ENCODE peak calls at places on chromosomes 2 and 18, in five cellular contexts. I is cardiac muscle cell, T is transverse colon, D is endodermal cell, S is heart left ventricle. Q is an unnamed sample.

GRCh38 chr18:13558132-13558531 is 168.2 kb downstream of the FAM210A start:
- DNase-seq in D (peak), S (peak), T (no peak), I (peak), Q (peak)

GRCh38 chr2:150409196-150409595 is 78.3 kb downstream of the RND3 start:
- DNase-seq in D (no peak), S (no peak), I (no peak), T (no peak), Q (no peak)

GRCh38 chr18:55327454-55327853 is 260.5 kb downstream of the TCF4 start:
- DNase-seq in I (no peak), D (no peak), S (no peak), T (no peak), Q (no peak)

GRCh38 chr2:156670104-156670503 is 233.9 kb downstream of the GPD2 start:
- DNase-seq in D (no peak), T (no peak), I (no peak), S (no peak), Q (no peak)

GRCh38 chr18:8952796-8953760 is 149.4 kb upstream of the NDUFV2 start:
- DNase-seq in D (no peak), I (no peak), S (no peak), T (no peak), Q (no peak)

GRCh38 chr18:58896734-58897508 is 32.2 kb downstream of the ZNF532 start:
- DNase-seq in D (no peak), S (no peak), T (no peak), I (no peak), Q (no peak)

GRCh38 chr2:39728941-39729351 is 50.1 kb downstream of the THUMPD2 start:
- DNase-seq in S (peak), D (peak), T (peak), I (peak), Q (peak)

GRCh38 chr2:102357975-102358374 is 2.4 kb downstream of the IL18R1 start:
- DNase-seq in T (no peak), S (no peak), D (no peak), I (no peak), Q (no peak)

GRCh38 chr18:46167971-46168370 is 63.8 kb downstream of the HAUS1 start:
- DNase-seq in T (peak), I (no peak), S (no peak), D (peak), Q (no peak)

GRCh38 chr2:138373993-138374408 is 127.6 kb upstream of the SPOPL start:
- DNase-seq in D (no peak), S (no peak), I (peak), T (no peak), Q (no peak)

GRCh38 chr2:240458044-240458899 is 22.8 kb downstream of the GPC1 start:
- DNase-seq in I (no peak), S (peak), T (no peak), D (no peak), Q (peak)

GRCh38 chr2:219308142-219309093 is 783 bp downstream of the PTPRN start:
- DNase-seq in T (peak), D (peak), I (peak), S (peak), Q (peak)

GRCh38 chr2:109049022-109049421 is 60.0 kb upstream of the EDAR start:
- DNase-seq in I (no peak), T (no peak), S (no peak), D (no peak), Q (no peak)

GRCh38 chr2:3605013-3605961 is 10.4 kb downstream of the COLEC11 start:
- DNase-seq in S (peak), I (no peak), D (no peak), T (no peak), Q (no peak)

GRCh38 chr2:128789776-128790455 is 471.2 kb upstream of the HS6ST1 start:
- DNase-seq in S (no peak), T (no peak), I (no peak), D (peak), Q (no peak)

GRCh38 chr2:12202301-12202700 is 455.9 kb downstream of the LPIN1 start:
- DNase-seq in D (no peak), I (no peak), T (no peak), S (no peak), Q (no peak)

GRCh38 chr2:185667452-185667851 is 71.2 kb upstream of the FSIP2 start:
- DNase-seq in S (no peak), I (no peak), T (no peak), D (no peak), Q (no peak)

GRCh38 chr2:156087875-156088274 is 244.6 kb downstream of the NR4A2 start:
- DNase-seq in S (no peak), T (no peak), D (no peak), I (no peak), Q (no peak)

GRCh38 chr2:200335657-200336056 is 29.2 kb downstream of the SPATS2L start:
- DNase-seq in I (no peak), D (no peak), T (no peak), S (no peak), Q (no peak)

GRCh38 chr2:190627881-190628412 is 20.9 kb upstream of the NAB1 start:
- DNase-seq in S (peak), T (peak), I (no peak), D (no peak), Q (peak)

GRCh38 chr2:15729709-15730544 is 138.3 kb downstream of the DDX1 start:
- DNase-seq in D (peak), I (no peak), S (no peak), T (no peak), Q (no peak)

GRCh38 chr2:112268547-112268946 is 6.8 kb upstream of the ZC3H6 start:
- DNase-seq in D (no peak), T (no peak), I (no peak), S (no peak), Q (no peak)

GRCh38 chr2:177143444-177143843 is 69.2 kb upstream of the HNRNPA3 start:
- DNase-seq in S (no peak), T (no peak), D (no peak), I (no peak), Q (no peak)

GRCh38 chr18:58544616-58545337 is 84.1 kb downstream of the ALPK2 start:
- DNase-seq in S (no peak), D (no peak), I (no peak), T (no peak), Q (no peak)

GRCh38 chr2:240920783-240921231 is 14.7 kb downstream of the CROCC2 start:
- DNase-seq in D (peak), S (peak), T (peak), I (no peak), Q (no peak)

GRCh38 chr2:241213567-241213966 is 25.1 kb downstream of the ANO7 start:
- DNase-seq in D (no peak), T (no peak), I (no peak), S (no peak), Q (no peak)

GRCh38 chr2:236703906-236704305 is 134.3 kb downstream of the ACKR3 start:
- DNase-seq in S (no peak), D (no peak), I (no peak), T (no peak), Q (no peak)

GRCh38 chr2:236705295-236706114 is 135.9 kb downstream of the ACKR3 start:
- DNase-seq in D (no peak), T (no peak), S (no peak), I (no peak), Q (no peak)

GRCh38 chr2:236700703-236701102 is 131.1 kb downstream of the ACKR3 start:
- DNase-seq in T (no peak), I (no peak), S (no peak), D (no peak), Q (no peak)

GRCh38 chr2:236703310-236703709 is 133.7 kb downstream of the ACKR3 start:
- DNase-seq in S (no peak), T (no peak), I (no peak), D (no peak), Q (no peak)

GRCh38 chr2:236702693-236703092 is 133.1 kb downstream of the ACKR3 start:
- DNase-seq in D (no peak), I (no peak), T (no peak), S (no peak), Q (no peak)
- TF ChIP-seq CTCF in D (peak), I (no peak), T (no peak), S (no peak), Q (no peak)

GRCh38 chr2:467543-467891 is 179.6 kb upstream of the ALKAL2 start:
- DNase-seq in I (no peak), S (no peak), T (no peak), D (no peak), Q (no peak)

GRCh38 chr2:467892-468630 is 180.2 kb upstream of the ALKAL2 start:
- DNase-seq in S (no peak), T (no peak), D (peak), I (no peak), Q (no peak)

GRCh38 chr2:467101-467500 is 179.2 kb upstream of the ALKAL2 start:
- DNase-seq in I (no peak), T (no peak), S (no peak), D (no peak), Q (no peak)

GRCh38 chr2:469521-469920 is 181.6 kb upstream of the ALKAL2 start:
- DNase-seq in T (no peak), I (no peak), D (no peak), S (no peak), Q (no peak)

DNA sequence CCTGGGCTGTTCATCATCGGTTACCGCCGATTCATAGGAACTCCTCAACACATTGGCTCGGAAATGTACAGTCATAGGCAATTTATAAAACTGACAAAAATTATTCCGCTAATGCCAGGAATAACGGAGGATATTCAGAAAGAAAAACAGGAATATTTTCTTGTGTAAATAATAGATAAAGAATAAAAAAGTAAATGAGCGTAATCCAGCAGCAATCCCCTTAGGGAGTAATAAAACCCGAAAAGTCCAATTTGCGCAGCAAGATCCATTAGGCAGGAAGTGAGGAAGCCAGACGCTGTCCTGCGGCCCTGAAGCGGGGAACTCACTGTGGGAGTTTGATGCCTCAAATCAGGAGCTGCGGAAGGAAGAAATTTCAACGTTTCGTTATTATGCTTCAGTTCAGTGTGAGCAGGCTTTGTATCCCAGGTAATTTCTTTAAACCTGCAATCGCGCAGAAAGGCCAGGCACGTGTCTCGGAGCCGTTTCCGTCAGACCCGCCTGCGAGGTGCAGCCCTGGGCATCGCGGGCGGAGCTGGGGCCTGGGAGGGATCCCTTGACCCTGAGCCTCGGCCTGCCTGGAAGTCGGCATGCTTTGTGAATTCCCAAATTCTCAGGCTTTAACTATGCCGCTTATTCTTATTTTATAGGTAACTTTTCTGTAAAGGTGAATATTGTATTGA is 180.9 kb upstream of the ALKAL2 start:
- DNase-seq in T (no peak), D (no peak), I (no peak), S (no peak), Q (no peak)
- H3K4me3 ChIP-seq in T (no peak), D (peak), I (no peak), S (no peak), Q (no peak)

GRCh38 chr2:65357095-65357958 is 75.1 kb downstream of the SPRED2 start:
- DNase-seq in I (no peak), S (no peak), T (no peak), D (no peak), Q (no peak)

GRCh38 chr2:65360441-65360840 is 72.0 kb downstream of the SPRED2 start:
- DNase-seq in T (no peak), I (no peak), D (no peak), S (no peak), Q (no peak)

GRCh38 chr2:65355190-65355831 is 77.1 kb downstream of the SPRED2 start:
- DNase-seq in D (no peak), T (peak), S (no peak), I (no peak), Q (no peak)

GRCh38 chr2:65358690-65359400 is 73.6 kb downstream of the SPRED2 start:
- DNase-seq in T (no peak), D (no peak), S (no peak), I (no peak), Q (no peak)

GRCh38 chr2:65357959-65358294 is 74.5 kb downstream of the SPRED2 start:
- DNase-seq in D (no peak), S (no peak), T (no peak), I (no peak), Q (no peak)
- H3K27ac ChIP-seq in D (no peak), S (no peak), T (no peak), I (no peak), Q (no peak)

DNA sequence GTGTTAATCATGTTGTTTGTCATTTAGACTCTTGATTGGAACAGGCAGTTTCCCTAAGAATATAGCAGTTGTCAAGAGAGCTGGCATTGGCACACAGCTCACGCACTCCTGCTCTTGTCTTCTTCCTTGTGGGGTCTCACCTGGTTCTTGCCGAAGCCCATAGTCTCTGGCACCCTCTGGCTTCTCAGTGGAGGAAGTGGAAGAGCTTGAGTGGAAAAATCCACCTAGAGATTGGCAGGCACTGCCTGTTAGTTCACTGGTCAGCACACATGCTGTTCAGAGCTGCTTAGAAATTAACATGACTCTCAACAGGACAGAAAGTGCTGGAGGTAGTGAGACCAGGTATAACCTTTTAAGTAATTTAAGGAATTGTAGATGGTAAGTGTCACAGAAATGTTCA is 28.3 kb downstream of the SCTR start:
- DNase-seq in S (no peak), I (no peak), D (no peak), T (no peak), Q (no peak)
- TF ChIP-seq CTCF in S (peak), I (no peak), D (peak), T (no peak), Q (peak)

DNA sequence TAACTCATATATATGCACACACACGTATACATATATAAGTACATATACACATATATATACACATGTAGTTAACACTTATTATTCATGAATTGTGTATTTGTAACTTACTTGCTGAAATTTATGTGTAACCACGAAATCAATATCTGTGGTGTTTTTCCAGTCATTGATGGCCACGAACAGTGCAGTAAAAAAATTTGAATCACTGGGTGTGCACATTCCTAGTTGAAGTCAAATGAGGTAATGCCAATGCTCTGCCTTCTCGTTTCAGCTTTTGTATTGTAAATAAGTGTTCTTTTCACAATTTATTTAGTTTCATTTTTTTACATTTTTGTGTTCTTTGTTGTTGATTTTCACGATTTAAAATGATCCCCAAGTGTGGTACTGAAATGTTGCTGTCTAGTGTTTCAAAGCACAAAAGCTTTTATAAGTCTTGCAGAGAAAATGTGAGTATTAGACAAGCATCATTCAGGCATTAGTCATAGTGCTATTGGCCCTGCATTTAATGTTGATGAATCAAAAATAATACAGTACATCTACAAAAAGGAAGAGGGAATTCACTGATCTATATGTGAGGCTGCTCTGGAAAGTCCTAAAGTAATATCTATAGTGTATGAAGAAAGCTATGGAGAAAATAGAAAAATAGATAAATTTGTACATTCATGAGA is 419.0 kb downstream of the DSC3 start:
- DNase-seq in I (no peak), D (no peak), T (no peak), S (no peak), Q (no peak)
- H3K4me3 ChIP-seq in I (no peak), D (no peak), T (no peak), S (no peak), Q (no peak)